ENCODE peak calls at places on chromosomes 12 and 14, in eight cellular contexts. One of them, this sample, is unnamed.

GRCh38 chr12:109244043-109244442 is 65.0 kb downstream of the FOXN4 start:
- DNase-seq in ovary: no peak
- DNase-seq in A549: no peak
- DNase-seq in suprapubic skin: no peak
- DNase-seq in upper lobe of left lung: no peak
- DNase-seq in tibial nerve: no peak
- DNase-seq in H1: no peak
- DNase-seq in sigmoid colon: no peak
- DNase-seq in this sample: no peak

GRCh38 chr12:120688527-120689071 is 1.6 kb downstream of the MLEC start:
- DNase-seq in ovary: no peak
- DNase-seq in A549: no peak
- DNase-seq in suprapubic skin: no peak
- DNase-seq in upper lobe of left lung: no peak
- DNase-seq in tibial nerve: no peak
- DNase-seq in H1: no peak
- DNase-seq in sigmoid colon: no peak
- DNase-seq in this sample: peak; percentile 56

GRCh38 chr14:54555651-54556050 is 11.3 kb upstream of the SAMD4A start:
- DNase-seq in ovary: no peak
- DNase-seq in A549: peak; percentile 10
- DNase-seq in suprapubic skin: no peak
- DNase-seq in upper lobe of left lung: no peak
- DNase-seq in tibial nerve: no peak
- DNase-seq in H1: no peak
- DNase-seq in sigmoid colon: no peak
- DNase-seq in this sample: no peak

GRCh38 chr12:66932126-66932525 is 253.2 kb upstream of the GRIP1 start:
- DNase-seq in ovary: no peak
- DNase-seq in A549: no peak
- DNase-seq in suprapubic skin: no peak
- DNase-seq in upper lobe of left lung: no peak
- DNase-seq in tibial nerve: no peak
- DNase-seq in H1: no peak
- DNase-seq in sigmoid colon: no peak
- DNase-seq in this sample: no peak

GRCh38 chr14:102862154-102862772 is 60.2 kb upstream of the AMN start:
- DNase-seq in ovary: no peak
- DNase-seq in A549: no peak
- DNase-seq in suprapubic skin: no peak
- DNase-seq in upper lobe of left lung: no peak
- DNase-seq in tibial nerve: no peak
- DNase-seq in H1: no peak
- DNase-seq in sigmoid colon: no peak
- DNase-seq in this sample: no peak

GRCh38 chr12:43114316-43114715 is 437.7 kb downstream of the ADAMTS20 start:
- DNase-seq in ovary: no peak
- DNase-seq in A549: no peak
- DNase-seq in suprapubic skin: no peak
- DNase-seq in upper lobe of left lung: no peak
- DNase-seq in tibial nerve: no peak
- DNase-seq in H1: no peak
- DNase-seq in sigmoid colon: no peak
- DNase-seq in this sample: no peak

GRCh38 chr12:57745485-57745881 is 644 bp downstream of the TSPAN31 start:
- DNase-seq in ovary: no peak
- DNase-seq in A549: no peak
- DNase-seq in suprapubic skin: no peak
- DNase-seq in upper lobe of left lung: no peak
- DNase-seq in tibial nerve: no peak
- DNase-seq in H1: no peak
- DNase-seq in sigmoid colon: peak; percentile 65
- DNase-seq in this sample: no peak

GRCh38 chr14:104282332-104283196 is 144.2 kb downstream of the KIF26A start:
- DNase-seq in ovary: peak; percentile 18
- DNase-seq in A549: no peak
- DNase-seq in suprapubic skin: peak; percentile 34
- DNase-seq in upper lobe of left lung: no peak
- DNase-seq in tibial nerve: no peak
- DNase-seq in H1: no peak
- DNase-seq in sigmoid colon: peak; percentile 78
- DNase-seq in this sample: peak; percentile 73

GRCh38 chr12:43980627-43981191 is 144.8 kb downstream of the TMEM117 start:
- DNase-seq in ovary: no peak
- DNase-seq in A549: no peak
- DNase-seq in suprapubic skin: no peak
- DNase-seq in upper lobe of left lung: no peak
- DNase-seq in tibial nerve: no peak
- DNase-seq in H1: no peak
- DNase-seq in sigmoid colon: no peak
- DNase-seq in this sample: no peak

GRCh38 chr12:62660763-62661162 is 194.1 kb downstream of the MON2 start:
- DNase-seq in ovary: no peak
- DNase-seq in A549: no peak
- DNase-seq in suprapubic skin: no peak
- DNase-seq in upper lobe of left lung: no peak
- DNase-seq in tibial nerve: no peak
- DNase-seq in H1: no peak
- DNase-seq in sigmoid colon: no peak
- DNase-seq in this sample: no peak

GRCh38 chr12:3712209-3712992 is 40.5 kb downstream of the CRACR2A start:
- DNase-seq in ovary: no peak
- DNase-seq in A549: no peak
- DNase-seq in suprapubic skin: no peak
- DNase-seq in upper lobe of left lung: no peak
- DNase-seq in tibial nerve: no peak
- DNase-seq in H1: peak; percentile 30
- DNase-seq in sigmoid colon: no peak
- DNase-seq in this sample: no peak

GRCh38 chr12:71727958-71728357 is 26.7 kb upstream of the RAB21 start:
- DNase-seq in ovary: no peak
- DNase-seq in A549: no peak
- DNase-seq in suprapubic skin: no peak
- DNase-seq in upper lobe of left lung: no peak
- DNase-seq in tibial nerve: no peak
- DNase-seq in H1: no peak
- DNase-seq in sigmoid colon: no peak
- DNase-seq in this sample: no peak

GRCh38 chr12:19916193-19916498 is 452.2 kb upstream of the PDE3A start:
- DNase-seq in ovary: no peak
- DNase-seq in A549: no peak
- DNase-seq in suprapubic skin: no peak
- DNase-seq in upper lobe of left lung: no peak
- DNase-seq in tibial nerve: no peak
- DNase-seq in H1: no peak
- DNase-seq in sigmoid colon: no peak
- DNase-seq in this sample: no peak

GRCh38 chr14:21098892-21099595 is 589 bp upstream of the ZNF219 start:
- DNase-seq in ovary: no peak
- DNase-seq in A549: no peak
- DNase-seq in suprapubic skin: no peak
- DNase-seq in upper lobe of left lung: no peak
- DNase-seq in tibial nerve: no peak
- DNase-seq in H1: no peak
- DNase-seq in sigmoid colon: no peak
- DNase-seq in this sample: no peak

GRCh38 chr12:131608740-131609665 is 101.9 kb upstream of the SFSWAP start:
- DNase-seq in ovary: peak; percentile 73
- DNase-seq in A549: peak; percentile 79
- DNase-seq in suprapubic skin: peak; percentile 82
- DNase-seq in upper lobe of left lung: peak; percentile 81
- DNase-seq in tibial nerve: peak; percentile 79
- DNase-seq in H1: peak; percentile 91
- DNase-seq in sigmoid colon: peak; percentile 84
- DNase-seq in this sample: peak; percentile 71

GRCh38 chr12:28937196-28937595 is 211.9 kb upstream of the FAR2 start:
- DNase-seq in ovary: no peak
- DNase-seq in A549: no peak
- DNase-seq in suprapubic skin: no peak
- DNase-seq in upper lobe of left lung: no peak
- DNase-seq in tibial nerve: no peak
- DNase-seq in H1: no peak
- DNase-seq in sigmoid colon: no peak
- DNase-seq in this sample: no peak

GRCh38 chr12:14694145-14694544 is 2.3 kb downstream of the GUCY2C start:
- DNase-seq in ovary: no peak
- DNase-seq in A549: no peak
- DNase-seq in suprapubic skin: no peak
- DNase-seq in upper lobe of left lung: no peak
- DNase-seq in tibial nerve: no peak
- DNase-seq in H1: no peak
- DNase-seq in sigmoid colon: no peak
- DNase-seq in this sample: no peak

GRCh38 chr14:82724296-82724695 is 1190.6 kb upstream of the SEL1L start:
- DNase-seq in ovary: no peak
- DNase-seq in A549: no peak
- DNase-seq in suprapubic skin: no peak
- DNase-seq in upper lobe of left lung: no peak
- DNase-seq in tibial nerve: no peak
- DNase-seq in H1: no peak
- DNase-seq in sigmoid colon: no peak
- DNase-seq in this sample: no peak

DNA sequence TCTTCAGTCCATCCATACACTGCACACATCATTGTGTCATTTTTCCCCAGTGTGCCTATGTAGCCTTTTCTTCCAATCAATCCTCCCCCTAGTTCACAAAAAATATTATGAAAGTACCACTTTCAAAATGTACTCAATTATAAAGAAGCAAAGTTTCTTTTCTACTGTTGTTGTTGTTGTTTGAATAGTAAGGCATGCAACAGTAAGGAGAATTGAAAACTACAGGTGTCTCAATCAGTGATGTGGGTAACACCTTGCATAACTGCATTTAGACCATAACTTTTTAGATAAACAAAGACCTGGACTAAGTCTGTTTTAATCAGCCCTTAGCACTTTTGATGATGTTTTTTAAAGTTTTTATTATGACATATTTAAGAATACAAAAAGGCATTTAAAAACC is 104.4 kb downstream of the EML5 start:
- DNase-seq in ovary: no peak
- DNase-seq in A549: no peak
- DNase-seq in suprapubic skin: no peak
- DNase-seq in upper lobe of left lung: no peak
- DNase-seq in tibial nerve: no peak
- DNase-seq in H1: no peak
- DNase-seq in sigmoid colon: no peak
- DNase-seq in this sample: no peak
- TF ChIP-seq EP300 in ovary: no peak
- TF ChIP-seq EP300 in A549: no peak
- TF ChIP-seq EP300 in suprapubic skin: no peak
- TF ChIP-seq EP300 in upper lobe of left lung: no peak
- TF ChIP-seq EP300 in tibial nerve: no peak
- TF ChIP-seq EP300 in H1: no peak
- TF ChIP-seq EP300 in sigmoid colon: no peak
- TF ChIP-seq EP300 in this sample: no peak

GRCh38 chr14:101182476-101182875 is 279.0 kb upstream of the RTL1 start:
- DNase-seq in ovary: peak; percentile 13
- DNase-seq in A549: no peak
- DNase-seq in suprapubic skin: no peak
- DNase-seq in upper lobe of left lung: no peak
- DNase-seq in tibial nerve: no peak
- DNase-seq in H1: peak; percentile 27
- DNase-seq in sigmoid colon: no peak
- DNase-seq in this sample: no peak
- TF ChIP-seq EP300 in ovary: no peak
- TF ChIP-seq EP300 in A549: no peak
- TF ChIP-seq EP300 in suprapubic skin: no peak
- TF ChIP-seq EP300 in upper lobe of left lung: no peak
- TF ChIP-seq EP300 in tibial nerve: no peak
- TF ChIP-seq EP300 in H1: no peak
- TF ChIP-seq EP300 in sigmoid colon: no peak
- TF ChIP-seq EP300 in this sample: no peak

GRCh38 chr14:36254020-36254614 is 66.3 kb downstream of the MBIP start:
- DNase-seq in ovary: no peak
- DNase-seq in A549: no peak
- DNase-seq in suprapubic skin: no peak
- DNase-seq in upper lobe of left lung: no peak
- DNase-seq in tibial nerve: no peak
- DNase-seq in H1: peak; percentile 52
- DNase-seq in sigmoid colon: no peak
- DNase-seq in this sample: no peak

GRCh38 chr14:36258241-36258640 is 62.2 kb downstream of the MBIP start:
- DNase-seq in ovary: no peak
- DNase-seq in A549: no peak
- DNase-seq in suprapubic skin: no peak
- DNase-seq in upper lobe of left lung: no peak
- DNase-seq in tibial nerve: no peak
- DNase-seq in H1: no peak
- DNase-seq in sigmoid colon: no peak
- DNase-seq in this sample: no peak

GRCh38 chr14:36260970-36261640 is 59.3 kb downstream of the MBIP start:
- DNase-seq in ovary: no peak
- DNase-seq in A549: no peak
- DNase-seq in suprapubic skin: no peak
- DNase-seq in upper lobe of left lung: no peak
- DNase-seq in tibial nerve: no peak
- DNase-seq in H1: no peak
- DNase-seq in sigmoid colon: no peak
- DNase-seq in this sample: no peak

GRCh38 chr14:36256131-36256801 is 64.2 kb downstream of the MBIP start:
- DNase-seq in ovary: no peak
- DNase-seq in A549: no peak
- DNase-seq in suprapubic skin: no peak
- DNase-seq in upper lobe of left lung: no peak
- DNase-seq in tibial nerve: peak; percentile 58
- DNase-seq in H1: no peak
- DNase-seq in sigmoid colon: no peak
- DNase-seq in this sample: peak; percentile 13
- TF ChIP-seq EP300 in ovary: no peak
- TF ChIP-seq EP300 in A549: no peak
- TF ChIP-seq EP300 in suprapubic skin: no peak
- TF ChIP-seq EP300 in upper lobe of left lung: peak; percentile 70
- TF ChIP-seq EP300 in tibial nerve: peak; percentile 72
- TF ChIP-seq EP300 in H1: no peak
- TF ChIP-seq EP300 in sigmoid colon: no peak
- TF ChIP-seq EP300 in this sample: no peak

GRCh38 chr12:50057896-50058670 is 687 bp downstream of the ASIC1 start:
- DNase-seq in ovary: no peak
- DNase-seq in A549: no peak
- DNase-seq in suprapubic skin: no peak
- DNase-seq in upper lobe of left lung: no peak
- DNase-seq in tibial nerve: no peak
- DNase-seq in H1: peak; percentile 46
- DNase-seq in sigmoid colon: no peak
- DNase-seq in this sample: no peak

GRCh38 chr12:50057000-50057841 is at the start of gene ASIC1:
- DNase-seq in ovary: peak; percentile 79
- DNase-seq in A549: peak; percentile 83
- DNase-seq in suprapubic skin: no peak
- DNase-seq in upper lobe of left lung: peak; percentile 94
- DNase-seq in tibial nerve: peak; percentile 43
- DNase-seq in H1: peak; percentile 78
- DNase-seq in sigmoid colon: peak; percentile 88
- DNase-seq in this sample: peak; percentile 60

GRCh38 chr12:50056629-50056976 is 793 bp upstream of the ASIC1 start:
- DNase-seq in ovary: no peak
- DNase-seq in A549: no peak
- DNase-seq in suprapubic skin: no peak
- DNase-seq in upper lobe of left lung: no peak
- DNase-seq in tibial nerve: no peak
- DNase-seq in H1: no peak
- DNase-seq in sigmoid colon: no peak
- DNase-seq in this sample: no peak

GRCh38 chr12:50053583-50053982 is 3.8 kb upstream of the ASIC1 start:
- DNase-seq in ovary: no peak
- DNase-seq in A549: no peak
- DNase-seq in suprapubic skin: no peak
- DNase-seq in upper lobe of left lung: no peak
- DNase-seq in tibial nerve: no peak
- DNase-seq in H1: no peak
- DNase-seq in sigmoid colon: no peak
- DNase-seq in this sample: no peak

GRCh38 chr12:50055831-50056628 is 1.4 kb upstream of the ASIC1 start:
- DNase-seq in ovary: peak; percentile 59
- DNase-seq in A549: peak; percentile 85
- DNase-seq in suprapubic skin: no peak
- DNase-seq in upper lobe of left lung: peak; percentile 80
- DNase-seq in tibial nerve: peak; percentile 51
- DNase-seq in H1: peak; percentile 82
- DNase-seq in sigmoid colon: no peak
- DNase-seq in this sample: peak; percentile 44
- TF ChIP-seq EP300 in ovary: no peak
- TF ChIP-seq EP300 in A549: no peak
- TF ChIP-seq EP300 in suprapubic skin: no peak
- TF ChIP-seq EP300 in upper lobe of left lung: no peak
- TF ChIP-seq EP300 in tibial nerve: no peak
- TF ChIP-seq EP300 in H1: no peak
- TF ChIP-seq EP300 in sigmoid colon: no peak
- TF ChIP-seq EP300 in this sample: no peak